ENCODE peak calls at places on chromosomes 13 and 19, in four cellular contexts. M, Q, B and D are unnamed samples.

GRCh38 chr19:58409010-58409790 is 751 bp downstream of the ZNF584 start:
- DNase-seq in M (no peak), Q (no peak), B (no peak), D (no peak)

GRCh38 chr13:45372189-45373115 is 31.5 kb upstream of the TPT1 start:
- DNase-seq in M (no peak), Q (no peak), B (no peak), D (no peak)

GRCh38 chr13:25463496-25463895 is 91.7 kb downstream of the ATP8A2 start:
- DNase-seq in M (no peak), Q (no peak), B (no peak), D (no peak)

GRCh38 chr13:46369506-46370268 is 17.4 kb downstream of the RUBCNL start:
- DNase-seq in M (no peak), Q (no peak), B (no peak), D (no peak)

GRCh38 chr19:8334458-8335342 is 8.4 kb downstream of the KANK3 start:
- DNase-seq in M (no peak), Q (no peak), B (peak), D (peak)

GRCh38 chr19:7597689-7598088 is 2.0 kb downstream of the CAMSAP3 start:
- DNase-seq in M (no peak), Q (no peak), B (no peak), D (no peak)

GRCh38 chr13:110209950-110210603 is 96.9 kb downstream of the COL4A1 start:
- DNase-seq in M (no peak), Q (no peak), B (no peak), D (no peak)

GRCh38 chr19:39211731-39212376 is 7.8 kb upstream of the SYCN start:
- DNase-seq in M (no peak), Q (no peak), B (no peak), D (no peak)

GRCh38 chr19:42283248-42284065 is 14.4 kb downstream of the CIC start:
- DNase-seq in M (peak), Q (peak), B (peak), D (peak)
- TF ChIP-seq POLR2A in M (peak), Q (peak), B (peak), D (no peak)

GRCh38 chr19:33713194-33713593 is 83.5 kb upstream of the KCTD15 start:
- DNase-seq in M (no peak), Q (no peak), B (no peak), D (no peak)
- TF ChIP-seq POLR2AphosphoS5 in M (no peak), Q (no peak), B (no peak), D (no peak)

GRCh38 chr19:17862711-17863519 is 3.2 kb downstream of the RPL18A start:
- DNase-seq in M (no peak), Q (no peak), B (no peak), D (no peak)

GRCh38 chr19:17860993-17861360 is 1.3 kb downstream of the RPL18A start:
- DNase-seq in M (no peak), Q (no peak), B (no peak), D (no peak)

GRCh38 chr19:17863520-17864182 is 3.9 kb downstream of the RPL18A start:
- DNase-seq in M (no peak), Q (no peak), B (no peak), D (no peak)

GRCh38 chr19:17860331-17860992 is 752 bp downstream of the RPL18A start:
- DNase-seq in M (no peak), Q (no peak), B (no peak), D (no peak)

DNA sequence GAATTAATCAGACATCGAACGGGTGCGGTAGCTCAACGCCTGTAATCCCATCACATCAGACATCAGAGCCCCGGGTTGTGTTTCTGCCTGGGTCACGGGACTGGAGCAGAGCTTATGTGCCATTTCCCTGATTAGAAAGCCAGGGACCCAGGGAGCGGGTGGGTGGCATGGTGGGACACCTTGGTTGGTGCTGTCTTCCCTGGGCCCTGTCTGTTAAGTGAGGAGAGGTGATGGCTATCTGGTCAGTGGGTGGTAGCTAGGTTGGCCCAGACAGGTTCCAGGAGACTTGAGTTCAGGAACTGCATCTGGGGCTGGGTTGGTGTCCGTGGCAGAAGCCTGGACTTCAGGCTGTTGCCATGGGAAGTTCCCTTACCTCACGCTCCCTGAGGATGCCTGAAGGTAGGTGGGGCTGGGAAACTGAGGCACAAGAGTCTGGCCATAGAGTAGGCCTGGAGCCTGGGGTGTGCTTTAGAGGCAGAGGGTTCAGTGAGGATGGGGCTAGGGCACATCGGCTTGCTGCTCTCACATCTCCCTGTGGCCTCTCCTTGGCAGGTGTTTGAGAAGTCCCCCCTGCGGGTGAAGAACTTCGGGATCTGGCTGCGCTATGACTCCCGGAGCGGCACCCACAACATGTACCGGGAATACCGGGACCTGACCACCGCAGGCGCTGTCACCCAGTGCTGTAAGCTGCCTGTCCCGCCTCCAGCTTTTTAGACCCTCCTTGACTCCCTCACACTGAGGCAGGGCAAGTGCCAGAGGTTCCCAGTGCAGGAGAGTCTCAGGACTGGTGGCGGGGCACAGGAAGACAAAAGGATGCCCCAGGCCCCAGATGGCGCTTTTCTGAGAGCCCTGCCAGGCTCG is 2.1 kb downstream of the RPL18A start:
- DNase-seq in M (no peak), Q (no peak), B (no peak), D (no peak)
- TF ChIP-seq POLR2A in M (no peak), Q (no peak), B (peak), D (no peak)

DNA sequence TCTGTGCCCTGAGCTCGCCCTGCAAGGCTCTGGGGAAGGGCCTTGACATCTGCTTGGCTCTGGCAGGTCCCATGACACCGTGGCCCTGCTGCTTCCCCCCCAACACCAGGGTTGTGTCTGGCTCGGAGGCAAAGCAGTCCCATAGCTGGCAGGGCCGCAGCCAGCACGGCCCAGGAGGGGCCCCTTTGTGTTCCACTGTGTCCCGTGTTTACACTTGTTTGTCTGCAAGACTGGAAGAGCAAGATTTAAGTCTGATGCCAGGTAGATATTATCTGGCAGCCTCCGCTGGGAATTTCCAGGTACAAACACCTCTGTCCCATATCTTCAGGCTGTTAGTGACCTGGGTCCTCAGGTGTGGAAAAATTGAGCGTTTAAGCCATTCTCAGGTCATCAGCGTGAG is 44.3 kb downstream of the MCF2L start:
- DNase-seq in M (no peak), Q (no peak), B (no peak), D (no peak)
- TF ChIP-seq POLR2AphosphoS5 in M (peak), Q (no peak), B (no peak), D (no peak)

DNA sequence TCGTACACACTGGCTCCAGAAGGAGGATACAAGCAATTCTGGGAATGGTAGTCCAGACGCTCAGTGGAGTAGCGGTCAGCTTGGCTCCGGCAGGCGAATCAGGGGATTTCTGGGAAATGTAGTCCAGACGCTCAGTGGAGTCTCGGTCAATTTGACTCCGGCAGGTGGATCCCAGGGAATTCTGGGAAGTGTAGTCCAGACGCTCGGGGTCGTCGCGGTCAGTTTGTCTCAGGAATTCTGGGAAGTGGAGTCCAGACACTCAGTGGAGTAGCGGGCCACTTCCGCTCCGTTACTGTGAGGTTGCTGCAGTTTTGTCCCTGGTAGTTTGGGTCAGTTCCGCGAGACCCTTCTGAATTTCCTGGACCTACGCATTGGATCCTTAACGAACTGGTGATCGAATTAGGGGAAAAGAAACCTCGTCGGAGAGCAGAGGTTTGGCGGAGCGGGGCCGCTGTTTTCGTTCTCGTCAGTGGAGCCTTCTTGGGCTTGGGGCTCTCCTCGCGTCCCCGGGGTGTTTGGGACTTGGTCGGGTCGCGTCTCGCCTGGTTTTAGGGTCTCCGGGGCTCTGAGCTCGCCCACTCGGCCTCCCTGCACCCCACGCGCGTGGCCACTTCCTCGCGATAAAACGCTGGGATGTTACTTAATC is at the start of gene ZNF225:
- DNase-seq in M (peak), Q (peak), B (peak), D (peak)
- TF ChIP-seq POLR2A in M (no peak), Q (no peak), B (no peak), D (peak)

DNA sequence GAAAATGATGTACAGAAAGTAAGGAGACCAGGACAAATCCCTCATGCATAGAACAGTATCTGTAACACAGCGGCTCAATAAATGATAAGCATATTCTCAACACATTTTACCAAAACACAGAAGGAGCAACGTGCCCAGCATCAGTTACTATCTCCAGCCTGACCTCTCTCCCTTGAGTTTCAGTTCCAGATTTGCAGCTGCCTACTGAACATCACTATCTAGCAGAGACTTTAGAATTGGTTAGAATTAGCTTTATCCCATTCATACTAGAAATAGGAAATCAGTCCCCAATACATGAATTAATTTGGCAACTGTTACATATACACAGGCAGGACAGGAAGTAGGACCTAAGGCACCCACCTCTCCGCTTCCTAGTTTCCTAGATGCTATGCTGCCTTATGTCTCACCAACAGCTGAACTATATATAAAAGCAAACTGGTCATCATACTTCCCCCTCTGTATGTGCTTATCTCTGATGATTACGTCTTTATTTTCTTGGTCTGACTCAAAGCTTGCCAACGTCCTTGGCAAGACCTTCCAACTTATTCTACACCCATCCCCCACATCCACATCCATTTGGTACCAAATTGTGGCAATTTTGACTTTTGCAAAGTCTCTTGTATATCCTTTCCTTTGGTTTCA is 61.1 kb downstream of the SACS start:
- DNase-seq in M (no peak), Q (no peak), B (no peak), D (no peak)
- TF ChIP-seq POLR2AphosphoS5 in M (no peak), Q (no peak), B (no peak), D (no peak)

GRCh38 chr19:41321204-41321599 is 11.2 kb downstream of the CCDC97 start:
- DNase-seq in M (no peak), Q (no peak), B (no peak), D (no peak)
- TF ChIP-seq POLR2A in M (no peak), Q (no peak), B (no peak), D (no peak)

GRCh38 chr19:17680235-17680722 is 7.9 kb downstream of the UNC13A start:
- DNase-seq in M (peak), Q (no peak), B (peak), D (peak)
- TF ChIP-seq POLR2AphosphoS5 in M (peak), Q (peak), B (no peak), D (no peak)

DNA sequence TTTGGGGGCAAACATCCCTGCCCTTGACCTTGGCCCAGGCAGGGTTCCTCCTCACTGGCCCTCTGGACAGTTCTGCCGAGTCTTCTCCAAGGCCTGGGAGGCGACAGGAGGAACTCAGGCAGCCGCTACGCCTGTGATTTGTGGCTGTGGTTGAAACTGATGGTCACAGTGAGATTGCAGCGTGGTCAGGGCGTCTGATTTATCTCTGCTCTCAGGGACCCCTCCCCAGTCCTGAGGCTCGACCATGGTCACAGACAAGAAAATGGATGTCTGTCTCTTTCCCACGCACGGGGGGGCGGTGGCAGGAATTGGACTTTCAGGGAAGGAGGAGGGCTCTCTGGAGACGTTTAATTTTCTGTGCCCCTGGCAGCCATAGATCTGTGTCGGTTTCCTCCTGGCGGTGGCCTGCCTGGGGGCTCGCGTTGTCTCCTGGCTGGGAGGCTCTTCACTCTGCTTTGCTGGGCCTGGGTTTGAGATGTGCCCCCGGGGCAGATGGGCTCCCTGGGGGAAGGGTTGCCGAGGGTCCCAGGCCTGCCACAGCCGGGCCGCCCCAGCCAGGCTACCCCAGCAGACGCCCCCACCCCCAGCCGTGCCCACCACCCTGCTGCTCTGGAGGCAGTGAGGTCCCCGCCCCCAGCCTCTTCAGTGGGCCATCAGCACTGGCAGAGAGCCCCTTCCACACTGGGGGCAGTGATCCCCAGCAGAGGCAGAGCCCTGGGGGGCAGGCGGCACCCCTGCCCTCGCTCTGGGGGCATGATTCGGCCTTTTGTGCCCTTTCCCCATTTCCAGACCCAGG is 167.3 kb downstream of the KDM4B start:
- DNase-seq in M (no peak), Q (no peak), B (no peak), D (no peak)
- TF ChIP-seq POLR2A in M (no peak), Q (no peak), B (no peak), D (no peak)

DNA sequence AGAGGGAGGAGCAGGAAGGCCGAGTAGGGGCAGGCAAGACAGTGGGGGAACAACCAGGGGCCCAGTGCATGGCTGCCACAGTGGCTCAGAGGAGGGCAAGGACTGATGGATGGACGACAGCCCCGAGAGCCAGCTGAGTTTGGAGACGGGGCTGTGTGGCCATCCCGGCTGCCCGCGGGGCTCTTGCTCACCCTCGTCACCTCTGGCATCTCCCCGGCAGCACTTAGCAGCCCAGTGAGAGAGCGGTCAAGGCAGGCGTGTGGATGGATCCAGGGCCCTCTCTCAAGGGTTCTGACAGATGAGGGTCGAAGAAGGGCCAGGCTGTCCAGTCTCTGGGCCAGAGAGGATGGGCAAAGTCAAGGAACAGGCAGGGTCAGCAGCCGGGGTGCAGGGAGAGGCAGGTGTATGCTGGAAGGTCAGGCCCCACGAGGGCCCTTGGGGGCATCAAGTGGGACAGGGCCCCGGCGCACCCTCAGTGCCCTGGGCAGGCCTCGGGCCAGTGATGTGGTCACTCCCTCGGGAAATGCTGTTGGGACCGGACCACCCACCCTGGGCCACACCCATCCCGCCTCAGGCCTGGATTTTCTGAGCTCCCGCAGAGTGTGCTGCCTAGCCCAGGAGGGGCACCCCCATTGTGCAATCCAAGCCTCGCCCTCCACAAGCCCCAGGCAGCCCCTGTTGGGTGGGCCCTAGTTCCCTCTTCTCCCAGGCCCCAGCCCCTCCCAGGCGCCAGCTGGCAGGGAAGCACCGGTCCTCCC is 56.4 kb upstream of the TPM4 start:
- DNase-seq in M (no peak), Q (no peak), B (no peak), D (no peak)
- TF ChIP-seq POLR2AphosphoS5 in M (no peak), Q (no peak), B (no peak), D (no peak)